ENCODE peak calls at places on chromosomes 4 and X, in four cellular contexts. S, H, Z and M are unnamed samples.

GRCh38 chr4:168631241-168632151 is 134.6 kb downstream of the PALLD start:
- DNase-seq in S (peak; percentile 32), H (peak; percentile 73), Z (peak; percentile 77), M (peak; percentile 73)

GRCh38 chr4:164906368-164906767 is 29.4 kb downstream of the APELA start:
- DNase-seq in S (no peak), H (no peak), Z (no peak), M (no peak)

GRCh38 chr4:118972167-118972566 is 83.5 kb downstream of the SYNPO2 start:
- DNase-seq in S (no peak), H (no peak), Z (no peak), M (no peak)

GRCh38 chr4:71932941-71933340 is 98.9 kb upstream of the NPFFR2 start:
- DNase-seq in S (no peak), H (peak; percentile 51), Z (no peak), M (no peak)

GRCh38 chrX:32847921-32848320 is 363.4 kb downstream of the DMD start:
- DNase-seq in S (no peak), H (peak; percentile 82), Z (no peak), M (no peak)

GRCh38 chr4:10746371-10747143 is 62.0 kb upstream of the CLNK start:
- DNase-seq in S (no peak), H (no peak), Z (no peak), M (no peak)

GRCh38 chr4:150581611-150582010 is 340 bp upstream of the MAB21L2 start:
- DNase-seq in S (no peak), H (no peak), Z (peak; percentile 40), M (no peak)

GRCh38 chr4:139858436-139859225 is 193.0 kb downstream of the MGST2 start:
- DNase-seq in S (peak; percentile 11), H (no peak), Z (no peak), M (no peak)

GRCh38 chr4:125838239-125838601 is 523.5 kb downstream of the FAT4 start:
- DNase-seq in S (no peak), H (no peak), Z (no peak), M (no peak)

GRCh38 chr4:146545102-146545501 is 23.4 kb upstream of the SLC10A7 start:
- DNase-seq in S (no peak), H (peak; percentile 56), Z (no peak), M (peak; percentile 13)

GRCh38 chr4:8837181-8837811 is 34.3 kb downstream of the HMX1 start:
- DNase-seq in S (no peak), H (no peak), Z (no peak), M (no peak)

GRCh38 chr4:16199132-16199531 is 27.1 kb downstream of the TAPT1 start:
- DNase-seq in S (no peak), H (peak; percentile 28), Z (no peak), M (no peak)

GRCh38 chr4:78155616-78156105 is 98.5 kb downstream of the FRAS1 start:
- DNase-seq in S (no peak), H (no peak), Z (no peak), M (no peak)

GRCh38 chr4:73853246-73853704 is at the start of gene PF4V1:
- DNase-seq in S (no peak), H (no peak), Z (peak; percentile 60), M (no peak)

GRCh38 chrX:84415155-84415554 is 87.1 kb downstream of the HDX start:
- DNase-seq in S (no peak), H (no peak), Z (no peak), M (no peak)

GRCh38 chr4:184288451-184289178 is 70.9 kb upstream of the ENPP6 start:
- DNase-seq in S (peak; percentile 56), H (no peak), Z (no peak), M (no peak)

GRCh38 chrX:118212817-118213183 is 96.2 kb upstream of the KLHL13 start:
- DNase-seq in S (no peak), H (no peak), Z (no peak), M (no peak)

GRCh38 chrX:313546-313945 is 5.0 kb downstream of the GTPBP6 start:
- DNase-seq in S (no peak), H (no peak), Z (peak; percentile 32), M (no peak)

GRCh38 chr4:165931741-165932140 is 58.7 kb downstream of the TLL1 start:
- DNase-seq in S (no peak), H (no peak), Z (no peak), M (no peak)

GRCh38 chr4:120977435-120977997 is 55.0 kb upstream of the PRDM5 start:
- DNase-seq in S (no peak), H (peak; percentile 71), Z (no peak), M (peak; percentile 7)

GRCh38 chr4:119627267-119628190 is 1.1 kb downstream of the PDE5A start:
- DNase-seq in S (peak; percentile 71), H (peak; percentile 57), Z (peak; percentile 82), M (peak; percentile 23)

GRCh38 chr4:138561276-138561880 is 319.2 kb upstream of the SLC7A11 start:
- DNase-seq in S (no peak), H (no peak), Z (peak; percentile 32), M (no peak)

GRCh38 chr4:84529169-84529751 is 30.2 kb upstream of the NKX6-1 start:
- DNase-seq in S (no peak), H (peak; percentile 37), Z (no peak), M (peak; percentile 12)

GRCh38 chr4:168098257-168098717 is 6.0 kb downstream of the ANXA10 start:
- DNase-seq in S (no peak), H (peak; percentile 73), Z (no peak), M (peak; percentile 11)

GRCh38 chr4:83255584-83255983 is 29.0 kb downstream of the COQ2 start:
- DNase-seq in S (no peak), H (peak; percentile 14), Z (no peak), M (peak; percentile 32)

GRCh38 chrX:71170660-71171059 is 26.0 kb downstream of the NLGN3 start:
- DNase-seq in S (no peak), H (no peak), Z (no peak), M (no peak)

GRCh38 chrX:113906168-113906567 is 677.7 kb upstream of the HTR2C start:
- DNase-seq in S (no peak), H (no peak), Z (no peak), M (no peak)

GRCh38 chr4:42008011-42008786 is 17.9 kb downstream of the SLC30A9 start:
- DNase-seq in S (no peak), H (no peak), Z (no peak), M (no peak)